ENCODE peak calls at places on chromosomes 16 and 17, in nine cellular contexts. Z is T-helper 17 cell; F is stimulated activated CD8-positive, alpha-beta memory T cell treated with anti-CD3 and anti-CD28 coated beads, Interleukin-4, amount 100 ng/mL, for 1 hour; M is foreskin keratinocyte; T is SW 1271; A is pancreas; S is A549; D is anterior cingulate cortex; H is activated CD4-positive, alpha-beta T cell treated with anti-CD3 and anti-CD28 coated beads, Interleukin-2, amount 10 ng/mL, durations not matched to agents 7 days and 5 days. J is an unnamed sample.

GRCh38 chr16:56737539-56737938 is 7.6 kb downstream of the NUP93 start:
- DNase-seq in A (no peak), F (no peak), D (no peak), Z (no peak), S (no peak), M (no peak), H (no peak), T (no peak), J (no peak)

GRCh38 chr17:9938764-9939163 is 33.7 kb upstream of the RCVRN start:
- DNase-seq in A (no peak), T (no peak), D (no peak), H (no peak), F (no peak), S (no peak), M (no peak), Z (no peak), J (no peak)

GRCh38 chr17:38584350-38584925 is 21.3 kb downstream of the SRCIN1 start:
- DNase-seq in M (peak), F (no peak), D (no peak), Z (peak), H (peak), T (no peak), S (peak), A (peak), J (peak)

GRCh38 chr16:57313509-57313908 is 29.0 kb upstream of the PLLP start:
- DNase-seq in T (no peak), Z (no peak), F (no peak), D (no peak), A (no peak), M (no peak), S (no peak), H (no peak), J (no peak)

GRCh38 chr17:17036520-17036998 is 5.7 kb upstream of the MPRIP start:
- DNase-seq in S (no peak), Z (no peak), A (no peak), M (no peak), D (no peak), F (no peak), T (no peak), H (no peak), J (no peak)

GRCh38 chr17:39943702-39944392 is 16.3 kb downstream of the LRRC3C start:
- DNase-seq in M (no peak), S (no peak), D (no peak), F (no peak), T (no peak), Z (no peak), A (no peak), H (no peak), J (no peak)

GRCh38 chr16:4604401-4604800 is 10.3 kb downstream of the UBALD1 start:
- DNase-seq in Z (no peak), H (no peak), S (no peak), T (no peak), M (no peak), F (no peak), D (no peak), A (no peak), J (no peak)

GRCh38 chr17:2406271-2406902 is 5.5 kb upstream of the MNT start:
- DNase-seq in H (no peak), D (no peak), F (no peak), S (no peak), M (peak), Z (no peak), A (no peak), T (no peak), J (peak)

GRCh38 chr17:10761281-10761680 is 31.5 kb upstream of the TMEM220 start:
- DNase-seq in F (no peak), S (no peak), D (no peak), T (no peak), Z (no peak), H (no peak), M (no peak), A (no peak), J (no peak)

GRCh38 chr16:50246299-50247122 is 19.8 kb upstream of the ADCY7 start:
- DNase-seq in H (no peak), Z (no peak), T (no peak), M (no peak), D (no peak), A (peak), S (no peak), F (no peak), J (no peak)

GRCh38 chr16:52991572-52991971 is 61.1 kb downstream of the CHD9NB start:
- DNase-seq in S (no peak), T (no peak), A (no peak), D (no peak), F (no peak), M (no peak), Z (no peak), H (no peak), J (no peak)

GRCh38 chr17:27893834-27894503 is 804 bp upstream of the LYRM9 start:
- DNase-seq in Z (no peak), D (no peak), M (no peak), T (no peak), F (no peak), A (no peak), S (no peak), H (no peak), J (no peak)

GRCh38 chr16:20415541-20415940 is 6.2 kb downstream of the ACSM5 start:
- DNase-seq in F (no peak), M (peak), D (no peak), H (no peak), S (no peak), A (no peak), Z (no peak), T (no peak), J (no peak)

GRCh38 chr16:86512301-86512859 is 2.1 kb downstream of the FOXF1 start:
- DNase-seq in S (no peak), F (no peak), M (no peak), Z (no peak), H (no peak), A (no peak), T (no peak), D (no peak), J (no peak)

GRCh38 chr17:233473-233941 is 52.1 kb upstream of the DOC2B start:
- DNase-seq in A (peak), F (no peak), Z (no peak), H (no peak), M (no peak), T (no peak), D (no peak), S (no peak), J (peak)

GRCh38 chr16:57675752-57676623 is 7.9 kb downstream of the ADGRG3 start:
- DNase-seq in A (no peak), D (no peak), Z (no peak), H (no peak), S (no peak), F (no peak), M (no peak), T (no peak), J (no peak)

GRCh38 chr17:63601439-63602371 is 1.0 kb downstream of the TACO1 start:
- DNase-seq in F (no peak), Z (no peak), T (no peak), A (no peak), H (no peak), S (no peak), D (no peak), M (no peak), J (no peak)

GRCh38 chr17:2481760-2482159 is 29.9 kb downstream of the METTL16 start:
- DNase-seq in F (no peak), Z (no peak), S (no peak), A (no peak), T (no peak), M (no peak), D (no peak), H (no peak), J (no peak)

GRCh38 chr17:15432807-15433547 is 34.4 kb downstream of the CDRT4 start:
- DNase-seq in A (no peak), H (no peak), Z (no peak), S (no peak), F (no peak), T (no peak), M (no peak), D (no peak), J (no peak)

GRCh38 chr16:54210437-54211081 is 76.0 kb downstream of the IRX3 start:
- DNase-seq in D (no peak), H (no peak), A (no peak), M (no peak), Z (no peak), F (no peak), S (no peak), T (no peak), J (no peak)

GRCh38 chr16:57388359-57389086 is 16.0 kb upstream of the CCL17 start:
- DNase-seq in Z (no peak), A (no peak), S (no peak), T (no peak), M (peak), F (no peak), H (no peak), D (no peak), J (no peak)

GRCh38 chr17:13086142-13086769 is 68.4 kb upstream of the ELAC2 start:
- DNase-seq in M (no peak), A (no peak), T (no peak), Z (no peak), S (no peak), F (no peak), D (no peak), H (no peak), J (no peak)

GRCh38 chr17:40325156-40326013 is 16.4 kb downstream of the RARA start:
- DNase-seq in H (peak), T (no peak), F (no peak), A (peak), S (no peak), Z (no peak), M (no peak), D (no peak), J (no peak)

GRCh38 chr16:4049031-4049430 is 67.2 kb downstream of the ADCY9 start:
- DNase-seq in M (no peak), F (no peak), D (no peak), Z (no peak), A (no peak), S (no peak), T (no peak), H (no peak), J (no peak)

GRCh38 chr17:37117743-37118142 is 169.0 kb downstream of the AATF start:
- DNase-seq in Z (no peak), M (no peak), T (no peak), S (no peak), H (no peak), F (no peak), A (no peak), D (no peak), J (no peak)

GRCh38 chr17:78746949-78747269 is 35.2 kb downstream of the CYTH1 start:
- DNase-seq in A (no peak), Z (no peak), F (no peak), S (no peak), D (no peak), H (no peak), T (no peak), M (no peak), J (no peak)

J was measured in adrenal gland.